ENCODE peak calls at places on chromosomes 13 and 19, in seven cellular contexts. One of them, this sample, is unnamed.

GRCh38 chr19:3358392-3358918 is 7.9 kb upstream of the NFIC start:
- DNase-seq in NCI-H510A: no peak
- DNase-seq in amniotic epithelial cell: no peak
- DNase-seq in ACHN: no peak
- DNase-seq in heart right ventricle: no peak
- DNase-seq in A549: no peak
- DNase-seq in CD8-positive, alpha-beta T cell: peak
- DNase-seq in this sample: no peak

GRCh38 chr19:40284501-40285352 is at the start of gene AKT2:
- DNase-seq in CD8-positive, alpha-beta T cell: peak
- DNase-seq in A549: peak
- DNase-seq in ACHN: peak
- DNase-seq in NCI-H510A: peak
- DNase-seq in amniotic epithelial cell: no peak
- DNase-seq in heart right ventricle: peak
- DNase-seq in this sample: peak

GRCh38 chr19:16628984-16629691 is 1.1 kb upstream of the MED26 start:
- DNase-seq in ACHN: no peak
- DNase-seq in amniotic epithelial cell: peak
- DNase-seq in CD8-positive, alpha-beta T cell: no peak
- DNase-seq in A549: no peak
- DNase-seq in heart right ventricle: peak
- DNase-seq in NCI-H510A: no peak
- DNase-seq in this sample: peak

GRCh38 chr19:11887618-11888531 is at the start of gene ZNF69:
- DNase-seq in ACHN: no peak
- DNase-seq in CD8-positive, alpha-beta T cell: peak
- DNase-seq in amniotic epithelial cell: peak
- DNase-seq in heart right ventricle: peak
- DNase-seq in A549: no peak
- DNase-seq in NCI-H510A: no peak
- DNase-seq in this sample: peak

GRCh38 chr19:54325194-54325621 is 12.2 kb upstream of the LILRA5 start:
- DNase-seq in A549: peak
- DNase-seq in ACHN: peak
- DNase-seq in heart right ventricle: no peak
- DNase-seq in NCI-H510A: no peak
- DNase-seq in amniotic epithelial cell: peak
- DNase-seq in CD8-positive, alpha-beta T cell: peak
- DNase-seq in this sample: no peak

GRCh38 chr19:33177417-33177976 is 16.6 kb upstream of the LRP3 start:
- DNase-seq in NCI-H510A: peak
- DNase-seq in heart right ventricle: no peak
- DNase-seq in A549: peak
- DNase-seq in ACHN: peak
- DNase-seq in CD8-positive, alpha-beta T cell: peak
- DNase-seq in amniotic epithelial cell: no peak
- DNase-seq in this sample: peak

GRCh38 chr13:47628666-47629065 is 372.4 kb downstream of the SUCLA2 start:
- DNase-seq in heart right ventricle: no peak
- DNase-seq in A549: no peak
- DNase-seq in ACHN: no peak
- DNase-seq in NCI-H510A: no peak
- DNase-seq in amniotic epithelial cell: no peak
- DNase-seq in CD8-positive, alpha-beta T cell: no peak
- DNase-seq in this sample: no peak

GRCh38 chr19:2036424-2036823 is 14.6 kb downstream of the MKNK2 start:
- DNase-seq in NCI-H510A: no peak
- DNase-seq in heart right ventricle: no peak
- DNase-seq in CD8-positive, alpha-beta T cell: no peak
- DNase-seq in amniotic epithelial cell: no peak
- DNase-seq in A549: no peak
- DNase-seq in ACHN: no peak
- DNase-seq in this sample: no peak

GRCh38 chr13:92473736-92474465 is 752.7 kb upstream of the GPC6 start:
- DNase-seq in NCI-H510A: no peak
- DNase-seq in CD8-positive, alpha-beta T cell: no peak
- DNase-seq in ACHN: no peak
- DNase-seq in A549: no peak
- DNase-seq in amniotic epithelial cell: no peak
- DNase-seq in heart right ventricle: no peak
- DNase-seq in this sample: no peak

GRCh38 chr19:39542198-39542597 is 2.2 kb upstream of the EID2 start:
- DNase-seq in NCI-H510A: no peak
- DNase-seq in A549: no peak
- DNase-seq in CD8-positive, alpha-beta T cell: no peak
- DNase-seq in ACHN: no peak
- DNase-seq in amniotic epithelial cell: no peak
- DNase-seq in heart right ventricle: no peak
- DNase-seq in this sample: no peak

GRCh38 chr19:55228403-55229031 is at the start of gene TMEM86B:
- DNase-seq in ACHN: no peak
- DNase-seq in NCI-H510A: no peak
- DNase-seq in heart right ventricle: no peak
- DNase-seq in A549: no peak
- DNase-seq in amniotic epithelial cell: no peak
- DNase-seq in CD8-positive, alpha-beta T cell: no peak
- DNase-seq in this sample: no peak

GRCh38 chr19:47582320-47582909 is 9.5 kb upstream of the ZNF541 start:
- DNase-seq in CD8-positive, alpha-beta T cell: no peak
- DNase-seq in ACHN: no peak
- DNase-seq in amniotic epithelial cell: peak
- DNase-seq in A549: no peak
- DNase-seq in NCI-H510A: no peak
- DNase-seq in heart right ventricle: no peak
- DNase-seq in this sample: peak

GRCh38 chr13:42384265-42384664 is 112.3 kb downstream of the AKAP11 start:
- DNase-seq in A549: no peak
- DNase-seq in amniotic epithelial cell: no peak
- DNase-seq in NCI-H510A: no peak
- DNase-seq in ACHN: no peak
- DNase-seq in CD8-positive, alpha-beta T cell: no peak
- DNase-seq in heart right ventricle: no peak
- DNase-seq in this sample: no peak

GRCh38 chr19:41376241-41376997 is at the start of gene TMEM91:
- DNase-seq in NCI-H510A: no peak
- DNase-seq in A549: no peak
- DNase-seq in heart right ventricle: peak
- DNase-seq in amniotic epithelial cell: peak
- DNase-seq in CD8-positive, alpha-beta T cell: no peak
- DNase-seq in ACHN: no peak
- DNase-seq in this sample: peak

GRCh38 chr13:60078226-60078625 is 85.5 kb downstream of the DIAPH3 start:
- DNase-seq in amniotic epithelial cell: no peak
- DNase-seq in ACHN: no peak
- DNase-seq in heart right ventricle: no peak
- DNase-seq in CD8-positive, alpha-beta T cell: no peak
- DNase-seq in A549: no peak
- DNase-seq in NCI-H510A: no peak
- DNase-seq in this sample: no peak

GRCh38 chr13:71661921-71662320 is 205.1 kb downstream of the DACH1 start:
- DNase-seq in ACHN: no peak
- DNase-seq in NCI-H510A: no peak
- DNase-seq in A549: no peak
- DNase-seq in heart right ventricle: no peak
- DNase-seq in amniotic epithelial cell: peak
- DNase-seq in CD8-positive, alpha-beta T cell: no peak
- DNase-seq in this sample: no peak

GRCh38 chr13:28819046-28819747 is 942 bp upstream of the MTUS2 start:
- DNase-seq in heart right ventricle: no peak
- DNase-seq in NCI-H510A: no peak
- DNase-seq in A549: peak
- DNase-seq in amniotic epithelial cell: peak
- DNase-seq in CD8-positive, alpha-beta T cell: no peak
- DNase-seq in ACHN: peak
- DNase-seq in this sample: peak

GRCh38 chr13:82298110-82298509 is 1584.2 kb downstream of the SLITRK1 start:
- DNase-seq in CD8-positive, alpha-beta T cell: no peak
- DNase-seq in NCI-H510A: no peak
- DNase-seq in heart right ventricle: no peak
- DNase-seq in amniotic epithelial cell: no peak
- DNase-seq in A549: no peak
- DNase-seq in ACHN: no peak
- DNase-seq in this sample: no peak

GRCh38 chr19:32916969-32917611 is 47.5 kb upstream of the SLC7A9 start:
- DNase-seq in heart right ventricle: no peak
- DNase-seq in CD8-positive, alpha-beta T cell: no peak
- DNase-seq in A549: no peak
- DNase-seq in NCI-H510A: no peak
- DNase-seq in amniotic epithelial cell: no peak
- DNase-seq in ACHN: no peak
- DNase-seq in this sample: no peak

GRCh38 chr19:1416014-1416841 is 8.8 kb downstream of the DAZAP1 start:
- DNase-seq in A549: no peak
- DNase-seq in amniotic epithelial cell: peak
- DNase-seq in ACHN: no peak
- DNase-seq in CD8-positive, alpha-beta T cell: no peak
- DNase-seq in NCI-H510A: no peak
- DNase-seq in heart right ventricle: no peak
- DNase-seq in this sample: peak

GRCh38 chr13:83798731-83799130 is 83.5 kb downstream of the SLITRK1 start:
- DNase-seq in amniotic epithelial cell: peak
- DNase-seq in A549: no peak
- DNase-seq in CD8-positive, alpha-beta T cell: no peak
- DNase-seq in heart right ventricle: no peak
- DNase-seq in ACHN: no peak
- DNase-seq in NCI-H510A: no peak
- DNase-seq in this sample: peak

GRCh38 chr19:13846533-13847032 is 30.4 kb upstream of the NANOS3 start:
- DNase-seq in NCI-H510A: peak
- DNase-seq in heart right ventricle: peak
- DNase-seq in amniotic epithelial cell: peak
- DNase-seq in ACHN: peak
- DNase-seq in A549: peak
- DNase-seq in CD8-positive, alpha-beta T cell: peak
- DNase-seq in this sample: peak

This sample was measured in mesenchymal stem cell.